ENCODE peak calls at places on chromosome 16, in six cellular contexts. H is K562, M is SK-N-SH, Z is HCT116, T is H1, I is HepG2. F is an unnamed sample.

GRCh38 chr16:14324581-14324980 is 253.5 kb downstream of the MRTFB start:
- DNase-seq in M (no peak), T (no peak), H (no peak), Z (no peak), I (no peak), F (no peak)

GRCh38 chr16:57401943-57402640 is 2.5 kb upstream of the CCL17 start:
- DNase-seq in I (no peak), H (no peak), T (no peak), M (peak), Z (no peak), F (no peak)

GRCh38 chr16:89738538-89739317 is 17.4 kb downstream of the ZNF276 start:
- DNase-seq in H (no peak), Z (no peak), M (no peak), T (no peak), I (no peak), F (no peak)

GRCh38 chr16:19923396-19923795 is 38.7 kb upstream of the GPRC5B start:
- DNase-seq in H (no peak), Z (no peak), T (no peak), I (no peak), M (no peak), F (no peak)

GRCh38 chr16:11133344-11133921 is 122.6 kb downstream of the SOCS1 start:
- DNase-seq in Z (peak), I (peak), M (no peak), T (no peak), H (peak), F (no peak)

GRCh38 chr16:31472559-31473203 is 729 bp downstream of the TGFB1I1 start:
- DNase-seq in I (peak), M (peak), H (peak), T (no peak), Z (peak), F (no peak)

GRCh38 chr16:11052080-11052808 is 107.9 kb downstream of the CLEC16A start:
- DNase-seq in M (no peak), I (no peak), Z (no peak), T (no peak), H (no peak), F (no peak)

GRCh38 chr16:17273142-17273561 is 197.6 kb downstream of the XYLT1 start:
- DNase-seq in H (no peak), T (no peak), Z (peak), M (no peak), I (peak), F (no peak)

GRCh38 chr16:21159281-21159951 is 942 bp downstream of the LDAF1 start:
- DNase-seq in H (peak), I (no peak), T (no peak), M (peak), Z (no peak), F (peak)

GRCh38 chr16:19410435-19411153 is 7.1 kb upstream of the TMC5 start:
- DNase-seq in T (peak), Z (no peak), M (peak), I (no peak), H (no peak), F (peak)

GRCh38 chr16:23611936-23612335 is 15.8 kb upstream of the NDUFAB1 start:
- DNase-seq in H (no peak), Z (no peak), I (no peak), T (no peak), M (no peak), F (no peak)

GRCh38 chr16:76653390-76654026 is 376.3 kb downstream of the CNTNAP4 start:
- DNase-seq in I (peak), Z (no peak), M (peak), H (peak), T (no peak), F (peak)

GRCh38 chr16:78982344-78982743 is 618.2 kb downstream of the MAF start:
- DNase-seq in M (no peak), H (no peak), Z (no peak), T (no peak), I (no peak), F (no peak)

GRCh38 chr16:50600582-50601283 is 52.5 kb downstream of the NKD1 start:
- DNase-seq in H (no peak), T (no peak), M (no peak), I (peak), Z (no peak), F (no peak)

GRCh38 chr16:53821957-53822625 is 118.1 kb downstream of the FTO start:
- DNase-seq in M (no peak), H (no peak), T (no peak), Z (no peak), I (peak), F (no peak)

GRCh38 chr16:49454426-49455180 is 81.0 kb downstream of the C16orf78 start:
- DNase-seq in Z (no peak), M (no peak), T (no peak), I (no peak), H (no peak), F (no peak)

GRCh38 chr16:27538508-27538907 is 11.2 kb downstream of the GTF3C1 start:
- DNase-seq in H (peak), Z (no peak), I (no peak), T (no peak), M (no peak), F (no peak)

GRCh38 chr16:80158766-80159165 is 382.0 kb upstream of the DYNLRB2 start:
- DNase-seq in T (no peak), I (no peak), Z (no peak), H (no peak), M (no peak), F (no peak)

GRCh38 chr16:84755004-84755672 is 55.3 kb downstream of the USP10 start:
- DNase-seq in I (no peak), H (no peak), T (no peak), Z (no peak), M (no peak), F (no peak)
- H3K9ac ChIP-seq in I (no peak), H (no peak), T (no peak), Z (no peak), M (no peak), F (peak)

DNA sequence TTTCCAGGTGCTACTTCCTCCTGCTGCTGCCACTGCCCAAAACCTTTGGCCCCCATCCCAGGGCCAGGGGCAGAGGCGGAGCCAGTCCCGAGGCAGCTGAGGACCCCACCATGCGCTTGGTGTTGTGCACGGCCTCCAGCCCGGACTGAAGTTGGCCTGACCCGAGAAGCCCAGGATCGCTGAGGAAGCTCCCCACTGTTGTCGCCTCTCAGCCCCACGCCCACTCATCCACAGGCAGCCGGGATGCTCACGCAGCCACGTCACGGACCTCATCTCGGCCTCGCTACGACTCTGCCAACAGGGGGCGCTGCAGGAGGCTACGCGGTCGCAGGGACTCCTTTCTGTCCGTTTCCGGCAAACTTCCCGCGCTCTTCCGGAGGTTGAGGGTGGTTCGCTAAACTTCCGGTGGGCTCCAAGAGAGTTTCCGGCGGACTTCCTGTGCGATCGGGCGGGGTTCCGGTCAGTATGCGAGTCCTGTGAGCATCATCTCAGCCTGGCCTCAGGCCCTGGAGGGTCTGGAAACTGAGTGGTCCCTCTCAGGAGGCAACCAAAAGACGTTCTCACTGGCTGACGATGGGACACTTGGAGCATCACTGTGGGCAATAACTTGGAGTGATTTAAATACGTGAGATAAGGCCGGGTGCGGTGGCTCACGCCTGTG is 12.4 kb downstream of the ZG16B start:
- DNase-seq in H (peak), Z (peak), M (peak), I (no peak), T (no peak), F (peak)
- TF ChIP-seq YY1 in H (no peak), Z (peak), M (no peak), I (no peak), T (no peak), F (no peak)

GRCh38 chr16:8957509-8958157 is 6.1 kb downstream of the USP7 start:
- DNase-seq in T (no peak), H (no peak), Z (no peak), M (no peak), I (no peak), F (no peak)
- H3K4me3 ChIP-seq in T (no peak), H (no peak), Z (no peak), M (no peak), I (no peak), F (no peak)

DNA sequence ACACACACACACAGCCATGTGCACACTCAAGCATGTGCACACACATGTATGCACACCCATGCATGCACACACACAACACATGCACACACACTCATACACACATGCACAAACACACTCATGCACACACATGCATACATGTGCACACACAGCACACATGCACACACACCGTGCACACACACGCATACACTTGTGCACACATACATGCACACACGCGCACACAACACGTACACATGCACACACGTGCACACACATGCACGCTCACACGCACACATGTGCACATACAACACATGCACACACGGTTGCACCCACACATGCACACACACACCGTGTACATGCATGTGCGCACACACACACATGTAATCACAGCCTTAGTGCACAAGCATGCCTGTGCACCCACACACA is 230.4 kb upstream of the GSE1 start:
- DNase-seq in Z (no peak), T (no peak), M (no peak), I (no peak), H (no peak), F (no peak)
- H3K9ac ChIP-seq in Z (no peak), T (no peak), M (no peak), I (no peak), H (no peak), F (no peak)

GRCh38 chr16:81313731-81314602 is 795 bp upstream of the GAN start:
- DNase-seq in I (peak), Z (no peak), T (peak), M (peak), H (no peak), F (peak)
- TF ChIP-seq YY1 in I (peak), Z (no peak), T (peak), M (no peak), H (no peak), F (peak)

GRCh38 chr16:84738255-84739038 is 38.6 kb downstream of the USP10 start:
- DNase-seq in T (no peak), I (peak), Z (peak), H (peak), M (peak), F (peak)
- H3K4me3 ChIP-seq in T (no peak), I (no peak), Z (no peak), H (no peak), M (peak), F (no peak)

GRCh38 chr16:58709338-58709737 is 24.8 kb upstream of the SLC38A7 start:
- DNase-seq in T (no peak), M (no peak), Z (no peak), H (no peak), I (no peak), F (no peak)
- H3K9ac ChIP-seq in T (no peak), M (no peak), Z (no peak), H (no peak), I (no peak), F (no peak)